ENCODE peak calls at places on chromosomes 2 and 18, in four cellular contexts. A is H9, Y is trophoblast cell, F is mesenchymal stem cell. U is an unnamed sample.

GRCh38 chr18:63160172-63160995 is 159.2 kb downstream of the BCL2 start:
- DNase-seq in A (no peak), Y (no peak), F (no peak), U (no peak)

GRCh38 chr2:39938035-39938835 is 159.2 kb upstream of the THUMPD2 start:
- DNase-seq in A (no peak), Y (no peak), F (peak; percentile 28), U (peak; percentile 41)

GRCh38 chr2:3432693-3433338 is 53.3 kb downstream of the TRAPPC12 start:
- DNase-seq in A (no peak), Y (no peak), F (no peak), U (no peak)

GRCh38 chr2:42390401-42390969 is 29.5 kb upstream of the COX7A2L start:
- DNase-seq in A (no peak), Y (no peak), F (no peak), U (no peak)

GRCh38 chr2:237599465-237600110 is 9.1 kb upstream of the RAB17 start:
- DNase-seq in A (no peak), Y (no peak), F (no peak), U (no peak)

GRCh38 chr2:8378016-8378810 is 303.6 kb upstream of the ID2 start:
- DNase-seq in A (no peak), Y (no peak), F (no peak), U (no peak)

GRCh38 chr2:126655500-126656310 is at the start of gene GYPC:
- DNase-seq in A (peak; percentile 54), Y (peak; percentile 53), F (peak; percentile 98), U (peak; percentile 73)

GRCh38 chr2:36680012-36680411 is 16.5 kb upstream of the VIT start:
- DNase-seq in A (no peak), Y (no peak), F (no peak), U (no peak)

GRCh38 chr18:13392899-13393298 is 174.3 kb downstream of the LDLRAD4 start:
- DNase-seq in A (no peak), Y (no peak), F (no peak), U (no peak)

GRCh38 chr18:2147424-2147823 is 423.9 kb downstream of the METTL4 start:
- DNase-seq in A (no peak), Y (no peak), F (no peak), U (no peak)

GRCh38 chr18:48203961-48204666 is 205.1 kb downstream of the ZBTB7C start:
- DNase-seq in A (no peak), Y (no peak), F (no peak), U (peak; percentile 69)

GRCh38 chr18:28175047-28175929 is 1.6 kb downstream of the CDH2 start:
- DNase-seq in A (peak; percentile 48), Y (no peak), F (peak; percentile 63), U (peak; percentile 69)

GRCh38 chr18:13260114-13260926 is 41.8 kb downstream of the LDLRAD4 start:
- DNase-seq in A (no peak), Y (no peak), F (no peak), U (no peak)

GRCh38 chr2:40096360-40096759 is 317.3 kb upstream of the THUMPD2 start:
- DNase-seq in A (no peak), Y (peak; percentile 18), F (no peak), U (no peak)

GRCh38 chr2:56448999-56449431 is 265.2 kb downstream of the CCDC85A start:
- DNase-seq in A (no peak), Y (peak; percentile 63), F (no peak), U (peak; percentile 47)

GRCh38 chr2:18516112-18516511 is 44.3 kb downstream of the RDH14 start:
- DNase-seq in A (no peak), Y (peak; percentile 70), F (peak; percentile 76), U (peak; percentile 85)

GRCh38 chr2:175414872-175415487 is 233.5 kb upstream of the ATP5MC3 start:
- DNase-seq in A (peak; percentile 68), Y (peak; percentile 58), F (peak; percentile 69), U (peak; percentile 75)

GRCh38 chr2:13821255-13821880 is 811.1 kb upstream of the LRATD1 start:
- DNase-seq in A (no peak), Y (peak; percentile 94), F (peak; percentile 39), U (peak; percentile 10)

GRCh38 chr2:239825705-239825979 is 199.5 kb downstream of the NDUFA10 start:
- DNase-seq in A (peak; percentile 13), Y (no peak), F (no peak), U (no peak)

GRCh38 chr2:23330214-23330613 is 54.8 kb upstream of the KLHL29 start:
- DNase-seq in A (peak; percentile 79), Y (peak; percentile 23), F (peak; percentile 25), U (peak; percentile 88)

GRCh38 chr18:23380001-23380550 is 73.0 kb upstream of the RIOK3 start:
- DNase-seq in A (no peak), Y (peak; percentile 91), F (peak; percentile 60), U (peak; percentile 59)

GRCh38 chr2:73089270-73090030 is 17.9 kb upstream of the SFXN5 start:
- DNase-seq in A (no peak), Y (peak; percentile 96), F (peak; percentile 98), U (peak; percentile 93)

GRCh38 chr18:72544092-72544886 is at the start of gene CBLN2:
- DNase-seq in A (peak; percentile 80), Y (peak; percentile 24), F (no peak), U (peak; percentile 72)

GRCh38 chr2:26513261-26513660 is 35.3 kb upstream of the OTOF start:
- DNase-seq in A (no peak), Y (no peak), F (no peak), U (no peak)

GRCh38 chr2:102301867-102302362 is 9.4 kb upstream of the IL1RL1 start:
- DNase-seq in A (peak; percentile 74), Y (peak; percentile 23), F (peak; percentile 59), U (peak; percentile 87)

GRCh38 chr2:108935231-108935863 is 53.7 kb downstream of the EDAR start:
- DNase-seq in A (no peak), Y (no peak), F (no peak), U (peak; percentile 30)

GRCh38 chr2:130911482-130911881 is 74.8 kb downstream of the ARHGEF4 start:
- DNase-seq in A (no peak), Y (no peak), F (no peak), U (no peak)

GRCh38 chr2:85734015-85734414 is 19.8 kb upstream of the ATOH8 start:
- DNase-seq in A (no peak), Y (no peak), F (no peak), U (no peak)

GRCh38 chr2:119352357-119352756 is 14.3 kb downstream of the C2orf76 start:
- DNase-seq in A (no peak), Y (no peak), F (no peak), U (peak; percentile 36)

GRCh38 chr2:112121682-112122254 is 16.4 kb upstream of the FBLN7 start:
- DNase-seq in A (no peak), Y (peak; percentile 61), F (peak; percentile 58), U (peak; percentile 42)

GRCh38 chr2:63875143-63875542 is 33.4 kb downstream of the UGP2 start:
- DNase-seq in A (no peak), Y (no peak), F (no peak), U (no peak)

GRCh38 chr2:226611196-226611943 is 188.2 kb downstream of the IRS1 start:
- DNase-seq in A (no peak), Y (peak; percentile 27), F (no peak), U (no peak)

GRCh38 chr2:20509766-20510490 is 63.1 kb downstream of the RHOB start:
- DNase-seq in A (peak; percentile 92), Y (peak; percentile 90), F (no peak), U (peak; percentile 92)

GRCh38 chr2:128362889-128363228 is 44.2 kb upstream of the HS6ST1 start:
- DNase-seq in A (peak; percentile 91), Y (peak; percentile 91), F (peak; percentile 79), U (peak; percentile 99)

GRCh38 chr2:207848545-207848928 is 78.8 kb upstream of the FZD5 start:
- DNase-seq in A (no peak), Y (no peak), F (no peak), U (no peak)

GRCh38 chr2:43424262-43425207 is 171.3 kb downstream of the THADA start:
- DNase-seq in A (no peak), Y (no peak), F (no peak), U (no peak)

GRCh38 chr2:187296869-187297268 is 151.2 kb downstream of the CALCRL start:
- DNase-seq in A (no peak), Y (no peak), F (no peak), U (no peak)

GRCh38 chr2:84908948-84909713 is 3.7 kb downstream of the TMSB10 start:
- DNase-seq in A (no peak), Y (no peak), F (no peak), U (no peak)

GRCh38 chr2:157056200-157056676 is 201.3 kb upstream of the GALNT5 start:
- DNase-seq in A (no peak), Y (no peak), F (peak; percentile 88), U (no peak)

GRCh38 chr2:236354056-236354940 is 90.1 kb upstream of the ASB18 start:
- DNase-seq in A (peak; percentile 17), Y (no peak), F (no peak), U (no peak)
- H2BK120ac ChIP-seq in A (no peak overlapping the region), Y (peak overlapping the region; percentile 38), F (no peak overlapping the region), U (no peak overlapping the region)

GRCh38 chr2:69489793-69490192 is 52.6 kb upstream of the NFU1 start:
- DNase-seq in A (no peak), Y (no peak), F (peak; percentile 33), U (no peak)
- H2BK120ac ChIP-seq in A (no peak overlapping the region), Y (no peak overlapping the region), F (no peak overlapping the region), U (no peak overlapping the region)

GRCh38 chr2:71898851-71899681 is 248.6 kb downstream of the CYP26B1 start:
- DNase-seq in A (no peak), Y (no peak), F (no peak), U (no peak)
- H2BK120ac ChIP-seq in A (no peak overlapping the region), Y (no peak overlapping the region), F (no peak overlapping the region), U (no peak overlapping the region)

GRCh38 chr2:30649828-30650227 is 157.4 kb downstream of the CAPN13 start:
- DNase-seq in A (no peak), Y (no peak), F (no peak), U (no peak)
- H2BK120ac ChIP-seq in A (no peak overlapping the region), Y (no peak overlapping the region), F (no peak overlapping the region), U (no peak overlapping the region)

GRCh38 chr18:8397034-8397433 is 212.2 kb upstream of the RAB12 start:
- DNase-seq in A (no peak), Y (no peak), F (no peak), U (no peak)
- H2BK120ac ChIP-seq in A (no peak overlapping the region), Y (no peak overlapping the region), F (no peak overlapping the region), U (no peak overlapping the region)